ENCODE peak calls at places on chromosomes 3 and 15, in five cellular contexts. P, K, N, J and Q are unnamed samples.

GRCh38 chr3:99473321-99473751 is 165.1 kb upstream of the COL8A1 start:
- DNase-seq in P (no peak), K (no peak), N (no peak), J (no peak), Q (peak)

GRCh38 chr15:33722005-33722672 is 246.2 kb upstream of the CHRM5 start:
- DNase-seq in P (no peak), K (no peak), N (no peak), J (no peak), Q (no peak)

GRCh38 chr15:94875550-94875949 is 644.2 kb downstream of the MCTP2 start:
- DNase-seq in P (no peak), K (no peak), N (no peak), J (no peak), Q (no peak)

GRCh38 chr3:131223373-131224289 is 157.9 kb upstream of the NUDT16 start:
- DNase-seq in P (no peak), K (no peak), N (no peak), J (no peak), Q (no peak)

GRCh38 chr3:13004376-13004775 is 68.9 kb downstream of the IQSEC1 start:
- DNase-seq in P (peak), K (no peak), N (no peak), J (no peak), Q (no peak)

GRCh38 chr3:40877651-40878463 is 321.4 kb upstream of the CTNNB1 start:
- DNase-seq in P (peak), K (no peak), N (peak), J (no peak), Q (peak)

GRCh38 chr3:112984485-112984884 is 6.3 kb upstream of the GTPBP8 start:
- DNase-seq in P (no peak), K (no peak), N (no peak), J (no peak), Q (peak)

GRCh38 chr15:61081028-61081322 is 148.1 kb downstream of the RORA start:
- DNase-seq in P (no peak), K (no peak), N (no peak), J (no peak), Q (no peak)

GRCh38 chr3:192896208-192896607 is 21.4 kb downstream of the MB21D2 start:
- DNase-seq in P (no peak), K (no peak), N (no peak), J (no peak), Q (no peak)

GRCh38 chr3:176521531-176522175 is 675.6 kb downstream of the TBL1XR1 start:
- DNase-seq in P (no peak), K (no peak), N (no peak), J (no peak), Q (no peak)

GRCh38 chr15:43346305-43346704 is 15.9 kb upstream of the LCMT2 start:
- DNase-seq in P (no peak), K (no peak), N (no peak), J (no peak), Q (peak)

GRCh38 chr3:50567011-50567385 is 549 bp downstream of the C3orf18 start:
- DNase-seq in P (no peak), K (no peak), N (no peak), J (no peak), Q (no peak)

GRCh38 chr15:61182955-61183354 is 46.1 kb downstream of the RORA start:
- DNase-seq in P (no peak), K (no peak), N (no peak), J (no peak), Q (no peak)

GRCh38 chr3:56484525-56485024 is 16.3 kb upstream of the ERC2 start:
- DNase-seq in P (no peak), K (no peak), N (no peak), J (no peak), Q (no peak)

GRCh38 chr3:178200316-178200715 is 335.9 kb upstream of the KCNMB2 start:
- DNase-seq in P (no peak), K (no peak), N (no peak), J (no peak), Q (no peak)

GRCh38 chr15:73268457-73268856 is 100.3 kb downstream of the HCN4 start:
- DNase-seq in P (no peak), K (no peak), N (no peak), J (no peak), Q (no peak)

GRCh38 chr3:66712210-66712609 is 211.4 kb upstream of the LRIG1 start:
- DNase-seq in P (no peak), K (no peak), N (no peak), J (no peak), Q (peak)

GRCh38 chr3:27680517-27681246 is 41.4 kb downstream of the EOMES start:
- DNase-seq in P (no peak), K (no peak), N (no peak), J (no peak), Q (no peak)

GRCh38 chr15:31046759-31047359 is 54.7 kb downstream of the TRPM1 start:
- DNase-seq in P (no peak), K (no peak), N (no peak), J (no peak), Q (no peak)

GRCh38 chr3:142850395-142851023 is 38.4 kb downstream of the PCOLCE2 start:
- DNase-seq in P (no peak), K (peak), N (no peak), J (no peak), Q (peak)

GRCh38 chr3:31357451-31357850 is 175.3 kb upstream of the STT3B start:
- DNase-seq in P (no peak), K (no peak), N (no peak), J (no peak), Q (no peak)

GRCh38 chr3:45994661-45995369 is 809 bp downstream of the FYCO1 start:
- DNase-seq in P (peak), K (peak), N (no peak), J (no peak), Q (peak)

GRCh38 chr3:120177151-120177550 is 82.9 kb upstream of the GSK3B start:
- DNase-seq in P (peak), K (no peak), N (no peak), J (no peak), Q (peak)

GRCh38 chr3:52781741-52782140 is 4.3 kb downstream of the ITIH1 start:
- DNase-seq in P (no peak), K (no peak), N (no peak), J (no peak), Q (no peak)

GRCh38 chr3:42979044-42979962 is at the start of gene GASK1A:
- DNase-seq in P (peak), K (peak), N (no peak), J (peak), Q (no peak)

GRCh38 chr15:40301467-40302179 is 6.1 kb downstream of the PLCB2 start:
- DNase-seq in P (no peak), K (no peak), N (no peak), J (no peak), Q (no peak)

GRCh38 chr3:71229905-71230657 is 353.4 kb downstream of the FOXP1 start:
- DNase-seq in P (no peak), K (no peak), N (no peak), J (no peak), Q (no peak)